ENCODE peak calls at places on chromosomes 7 and 10, in eight cellular contexts. One of them, this sample, is unnamed.

GRCh38 chr10:51251110-51251509 is 176.8 kb downstream of the PRKG1 start:
- DNase-seq in fibroblast of villous mesenchyme: no peak
- DNase-seq in IMR-90: no peak
- DNase-seq in GM12865: no peak
- DNase-seq in psoas muscle: no peak
- DNase-seq in AG04450: no peak
- DNase-seq in lower leg skin: no peak
- DNase-seq in lung: no peak
- DNase-seq in this sample: no peak

GRCh38 chr10:89250814-89251416 is 660 bp downstream of the LIPA start:
- DNase-seq in fibroblast of villous mesenchyme: no peak
- DNase-seq in IMR-90: no peak
- DNase-seq in GM12865: no peak
- DNase-seq in psoas muscle: no peak
- DNase-seq in AG04450: no peak
- DNase-seq in lower leg skin: no peak
- DNase-seq in lung: no peak
- DNase-seq in this sample: no peak

GRCh38 chr7:48035301-48035966 is at the start of gene C7orf57:
- DNase-seq in fibroblast of villous mesenchyme: peak
- DNase-seq in IMR-90: peak
- DNase-seq in GM12865: peak
- DNase-seq in psoas muscle: peak
- DNase-seq in AG04450: peak
- DNase-seq in lower leg skin: peak
- DNase-seq in lung: peak
- DNase-seq in this sample: peak

GRCh38 chr7:91030680-91031079 is 233.6 kb upstream of the FZD1 start:
- DNase-seq in fibroblast of villous mesenchyme: no peak
- DNase-seq in IMR-90: no peak
- DNase-seq in GM12865: no peak
- DNase-seq in psoas muscle: no peak
- DNase-seq in AG04450: no peak
- DNase-seq in lower leg skin: no peak
- DNase-seq in lung: no peak
- DNase-seq in this sample: no peak

GRCh38 chr10:58174831-58175230 is 92.9 kb downstream of the IPMK start:
- DNase-seq in fibroblast of villous mesenchyme: no peak
- DNase-seq in IMR-90: no peak
- DNase-seq in GM12865: no peak
- DNase-seq in psoas muscle: no peak
- DNase-seq in AG04450: no peak
- DNase-seq in lower leg skin: no peak
- DNase-seq in lung: no peak
- DNase-seq in this sample: no peak

GRCh38 chr7:151808296-151809155 is 68.4 kb downstream of the PRKAG2 start:
- DNase-seq in fibroblast of villous mesenchyme: no peak
- DNase-seq in IMR-90: no peak
- DNase-seq in GM12865: no peak
- DNase-seq in psoas muscle: no peak
- DNase-seq in AG04450: no peak
- DNase-seq in lower leg skin: no peak
- DNase-seq in lung: no peak
- DNase-seq in this sample: no peak

GRCh38 chr10:132942740-132943554 is 577 bp upstream of the CFAP46 start:
- DNase-seq in fibroblast of villous mesenchyme: no peak
- DNase-seq in IMR-90: no peak
- DNase-seq in GM12865: no peak
- DNase-seq in psoas muscle: no peak
- DNase-seq in AG04450: no peak
- DNase-seq in lower leg skin: no peak
- DNase-seq in lung: no peak
- DNase-seq in this sample: no peak

GRCh38 chr7:151796091-151796870 is 80.6 kb downstream of the PRKAG2 start:
- DNase-seq in fibroblast of villous mesenchyme: peak
- DNase-seq in IMR-90: peak
- DNase-seq in GM12865: no peak
- DNase-seq in psoas muscle: peak
- DNase-seq in AG04450: no peak
- DNase-seq in lower leg skin: peak
- DNase-seq in lung: no peak
- DNase-seq in this sample: no peak

GRCh38 chr7:55496906-55497305 is 75.4 kb downstream of the VOPP1 start:
- DNase-seq in fibroblast of villous mesenchyme: no peak
- DNase-seq in IMR-90: no peak
- DNase-seq in GM12865: no peak
- DNase-seq in psoas muscle: no peak
- DNase-seq in AG04450: no peak
- DNase-seq in lower leg skin: no peak
- DNase-seq in lung: no peak
- DNase-seq in this sample: no peak

GRCh38 chr7:23864984-23865383 is 155.0 kb downstream of the STK31 start:
- DNase-seq in fibroblast of villous mesenchyme: peak
- DNase-seq in IMR-90: peak
- DNase-seq in GM12865: no peak
- DNase-seq in psoas muscle: no peak
- DNase-seq in AG04450: peak
- DNase-seq in lower leg skin: no peak
- DNase-seq in lung: no peak
- DNase-seq in this sample: no peak

GRCh38 chr7:100893910-100894763 is 1.6 kb downstream of the ACHE start:
- DNase-seq in fibroblast of villous mesenchyme: no peak
- DNase-seq in IMR-90: no peak
- DNase-seq in GM12865: no peak
- DNase-seq in psoas muscle: peak
- DNase-seq in AG04450: no peak
- DNase-seq in lower leg skin: no peak
- DNase-seq in lung: no peak
- DNase-seq in this sample: no peak

GRCh38 chr7:44072364-44073231 is 7.2 kb upstream of the PGAM2 start:
- DNase-seq in fibroblast of villous mesenchyme: peak
- DNase-seq in IMR-90: peak
- DNase-seq in GM12865: peak
- DNase-seq in psoas muscle: peak
- DNase-seq in AG04450: peak
- DNase-seq in lower leg skin: no peak
- DNase-seq in lung: peak
- DNase-seq in this sample: no peak

GRCh38 chr10:113939212-113939860 is 84.9 kb downstream of the NHLRC2 start:
- DNase-seq in fibroblast of villous mesenchyme: no peak
- DNase-seq in IMR-90: no peak
- DNase-seq in GM12865: no peak
- DNase-seq in psoas muscle: no peak
- DNase-seq in AG04450: no peak
- DNase-seq in lower leg skin: no peak
- DNase-seq in lung: peak
- DNase-seq in this sample: no peak

GRCh38 chr7:129089521-129090212 is 34.8 kb upstream of the TNPO3 start:
- DNase-seq in fibroblast of villous mesenchyme: peak
- DNase-seq in IMR-90: no peak
- DNase-seq in GM12865: peak
- DNase-seq in psoas muscle: no peak
- DNase-seq in AG04450: no peak
- DNase-seq in lower leg skin: no peak
- DNase-seq in lung: no peak
- DNase-seq in this sample: no peak

GRCh38 chr10:117762819-117763172 is 220.2 kb downstream of the EMX2 start:
- DNase-seq in fibroblast of villous mesenchyme: peak
- DNase-seq in IMR-90: no peak
- DNase-seq in GM12865: no peak
- DNase-seq in psoas muscle: no peak
- DNase-seq in AG04450: no peak
- DNase-seq in lower leg skin: no peak
- DNase-seq in lung: no peak
- DNase-seq in this sample: no peak

GRCh38 chr10:21791276-21791675 is 212.3 kb downstream of the DNAJC1 start:
- DNase-seq in fibroblast of villous mesenchyme: no peak
- DNase-seq in IMR-90: no peak
- DNase-seq in GM12865: no peak
- DNase-seq in psoas muscle: no peak
- DNase-seq in AG04450: no peak
- DNase-seq in lower leg skin: no peak
- DNase-seq in lung: no peak
- DNase-seq in this sample: no peak

GRCh38 chr7:82173400-82174021 is 270.1 kb downstream of the CACNA2D1 start:
- DNase-seq in fibroblast of villous mesenchyme: no peak
- DNase-seq in IMR-90: no peak
- DNase-seq in GM12865: no peak
- DNase-seq in psoas muscle: no peak
- DNase-seq in AG04450: no peak
- DNase-seq in lower leg skin: no peak
- DNase-seq in lung: no peak
- DNase-seq in this sample: no peak

GRCh38 chr7:106552645-106553445 is 108.1 kb downstream of the CCDC71L start:
- DNase-seq in fibroblast of villous mesenchyme: no peak
- DNase-seq in IMR-90: peak
- DNase-seq in GM12865: peak
- DNase-seq in psoas muscle: no peak
- DNase-seq in AG04450: no peak
- DNase-seq in lower leg skin: no peak
- DNase-seq in lung: no peak
- DNase-seq in this sample: no peak

GRCh38 chr7:71868797-71869196 is 543.3 kb downstream of the CALN1 start:
- DNase-seq in fibroblast of villous mesenchyme: no peak
- DNase-seq in IMR-90: no peak
- DNase-seq in GM12865: peak
- DNase-seq in psoas muscle: no peak
- DNase-seq in AG04450: no peak
- DNase-seq in lower leg skin: no peak
- DNase-seq in lung: no peak
- DNase-seq in this sample: no peak

GRCh38 chr7:136036336-136036735 is 59.2 kb upstream of the MTPN start:
- DNase-seq in fibroblast of villous mesenchyme: peak
- DNase-seq in IMR-90: no peak
- DNase-seq in GM12865: no peak
- DNase-seq in psoas muscle: no peak
- DNase-seq in AG04450: no peak
- DNase-seq in lower leg skin: no peak
- DNase-seq in lung: no peak
- DNase-seq in this sample: no peak

GRCh38 chr10:79331709-79332108 is 15.6 kb upstream of the PPIF start:
- DNase-seq in fibroblast of villous mesenchyme: peak
- DNase-seq in IMR-90: peak
- DNase-seq in GM12865: peak
- DNase-seq in psoas muscle: no peak
- DNase-seq in AG04450: peak
- DNase-seq in lower leg skin: no peak
- DNase-seq in lung: no peak
- DNase-seq in this sample: no peak

GRCh38 chr7:43143918-43144589 is 31.6 kb downstream of the HECW1 start:
- DNase-seq in fibroblast of villous mesenchyme: no peak
- DNase-seq in IMR-90: no peak
- DNase-seq in GM12865: no peak
- DNase-seq in psoas muscle: no peak
- DNase-seq in AG04450: no peak
- DNase-seq in lower leg skin: no peak
- DNase-seq in lung: no peak
- DNase-seq in this sample: no peak

GRCh38 chr10:34522542-34522941 is 292.6 kb downstream of the PARD3 start:
- DNase-seq in fibroblast of villous mesenchyme: peak
- DNase-seq in IMR-90: peak
- DNase-seq in GM12865: peak
- DNase-seq in psoas muscle: no peak
- DNase-seq in AG04450: no peak
- DNase-seq in lower leg skin: no peak
- DNase-seq in lung: no peak
- DNase-seq in this sample: no peak

GRCh38 chr7:82109288-82109687 is 334.3 kb downstream of the CACNA2D1 start:
- DNase-seq in fibroblast of villous mesenchyme: peak
- DNase-seq in IMR-90: peak
- DNase-seq in GM12865: no peak
- DNase-seq in psoas muscle: no peak
- DNase-seq in AG04450: no peak
- DNase-seq in lower leg skin: no peak
- DNase-seq in lung: no peak
- DNase-seq in this sample: no peak

GRCh38 chr7:137816696-137817320 is 30.0 kb downstream of the DGKI start:
- DNase-seq in fibroblast of villous mesenchyme: peak
- DNase-seq in IMR-90: no peak
- DNase-seq in GM12865: peak
- DNase-seq in psoas muscle: no peak
- DNase-seq in AG04450: no peak
- DNase-seq in lower leg skin: no peak
- DNase-seq in lung: no peak
- DNase-seq in this sample: no peak

DNA sequence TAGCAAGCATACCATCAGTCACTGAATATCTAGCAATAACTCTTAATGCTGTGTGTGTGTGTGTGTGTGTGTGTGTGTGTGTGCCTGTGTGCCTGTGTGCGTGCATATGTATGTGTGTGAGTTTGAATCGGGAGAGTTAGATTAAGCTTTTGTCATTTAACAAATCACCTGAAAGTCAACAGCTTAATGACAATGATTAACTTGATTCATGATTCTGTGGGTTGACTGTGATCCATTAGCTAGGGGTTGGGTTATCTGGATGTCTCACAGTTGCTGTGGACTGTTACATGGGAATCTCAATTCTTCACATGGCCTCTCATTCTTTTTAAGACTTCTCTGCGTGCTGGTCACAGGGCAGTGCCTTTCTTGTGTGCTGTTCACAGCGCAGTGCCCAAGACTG is 639.0 kb upstream of the SORCS1 start:
- DNase-seq in fibroblast of villous mesenchyme: no peak
- DNase-seq in IMR-90: no peak
- DNase-seq in GM12865: no peak
- DNase-seq in psoas muscle: no peak
- DNase-seq in AG04450: no peak
- DNase-seq in lower leg skin: no peak
- DNase-seq in lung: no peak
- DNase-seq in this sample: no peak
- TF ChIP-seq CTCF in fibroblast of villous mesenchyme: no peak
- TF ChIP-seq CTCF in IMR-90: no peak
- TF ChIP-seq CTCF in GM12865: no peak
- TF ChIP-seq CTCF in psoas muscle: no peak
- TF ChIP-seq CTCF in AG04450: no peak
- TF ChIP-seq CTCF in lower leg skin: no peak
- TF ChIP-seq CTCF in lung: no peak
- TF ChIP-seq CTCF in this sample: no peak

GRCh38 chr7:1144269-1144771 is 15.7 kb downstream of the ZFAND2A start:
- DNase-seq in fibroblast of villous mesenchyme: peak
- DNase-seq in IMR-90: no peak
- DNase-seq in GM12865: peak
- DNase-seq in psoas muscle: no peak
- DNase-seq in AG04450: no peak
- DNase-seq in lower leg skin: no peak
- DNase-seq in lung: no peak
- DNase-seq in this sample: no peak
- TF ChIP-seq CTCF in fibroblast of villous mesenchyme: peak
- TF ChIP-seq CTCF in IMR-90: peak
- TF ChIP-seq CTCF in GM12865: peak
- TF ChIP-seq CTCF in psoas muscle: peak
- TF ChIP-seq CTCF in AG04450: no peak
- TF ChIP-seq CTCF in lower leg skin: no peak
- TF ChIP-seq CTCF in lung: peak
- TF ChIP-seq CTCF in this sample: peak

GRCh38 chr7:33982425-33982786 is 77.1 kb downstream of the BMPER start:
- DNase-seq in fibroblast of villous mesenchyme: peak
- DNase-seq in IMR-90: peak
- DNase-seq in GM12865: no peak
- DNase-seq in psoas muscle: no peak
- DNase-seq in AG04450: no peak
- DNase-seq in lower leg skin: no peak
- DNase-seq in lung: no peak
- DNase-seq in this sample: no peak
- TF ChIP-seq CTCF in fibroblast of villous mesenchyme: peak
- TF ChIP-seq CTCF in IMR-90: peak
- TF ChIP-seq CTCF in GM12865: no peak
- TF ChIP-seq CTCF in psoas muscle: no peak
- TF ChIP-seq CTCF in AG04450: peak
- TF ChIP-seq CTCF in lower leg skin: no peak
- TF ChIP-seq CTCF in lung: no peak
- TF ChIP-seq CTCF in this sample: peak

GRCh38 chr10:31340343-31340742 is 21.3 kb downstream of the ZEB1 start:
- DNase-seq in fibroblast of villous mesenchyme: no peak
- DNase-seq in IMR-90: no peak
- DNase-seq in GM12865: peak
- DNase-seq in psoas muscle: no peak
- DNase-seq in AG04450: no peak
- DNase-seq in lower leg skin: no peak
- DNase-seq in lung: no peak
- DNase-seq in this sample: no peak
- TF ChIP-seq CTCF in fibroblast of villous mesenchyme: no peak
- TF ChIP-seq CTCF in IMR-90: no peak
- TF ChIP-seq CTCF in GM12865: no peak
- TF ChIP-seq CTCF in psoas muscle: no peak
- TF ChIP-seq CTCF in AG04450: no peak
- TF ChIP-seq CTCF in lower leg skin: no peak
- TF ChIP-seq CTCF in lung: no peak
- TF ChIP-seq CTCF in this sample: no peak

This sample was measured in progenitor cell of endocrine pancreas.